ENCODE peak calls at places on chromosomes 11 and 22, in six cellular contexts. Y is Peyer's patch, N is aorta, E is brain microvascular endothelial cell, M is choroid plexus epithelial cell, S is NCI-H2081. V is an unnamed sample.

GRCh38 chr11:9617960-9618359 is 44.5 kb downstream of the WEE1 start:
- DNase-seq in Y (no peak), E (peak), N (no peak), S (no peak), M (no peak), V (no peak)

GRCh38 chr11:18987454-18988231 is 48.4 kb upstream of the MRGPRX1 start:
- DNase-seq in E (peak), N (no peak), Y (no peak), S (no peak), M (no peak), V (no peak)

GRCh38 chr22:45478108-45478771 is 24.4 kb upstream of the FBLN1 start:
- DNase-seq in E (peak), M (peak), Y (no peak), N (no peak), S (no peak), V (no peak)

GRCh38 chr11:117315285-117316196 is 515 bp downstream of the BACE1 start:
- DNase-seq in Y (no peak), N (no peak), E (no peak), S (no peak), M (no peak), V (no peak)

GRCh38 chr22:41274856-41275255 is 11.1 kb downstream of the RANGAP1 start:
- DNase-seq in S (no peak), E (no peak), Y (no peak), M (no peak), N (no peak), V (no peak)

GRCh38 chr11:1830500-1831223 is 4.1 kb upstream of the SYT8 start:
- DNase-seq in N (no peak), Y (no peak), M (no peak), E (no peak), S (no peak), V (no peak)

GRCh38 chr22:44684506-44685383 is 17.3 kb upstream of the PRR5 start:
- DNase-seq in S (peak), N (peak), Y (peak), E (peak), M (peak), V (peak)

GRCh38 chr22:40023226-40023925 is 28.6 kb downstream of the FAM83F start:
- DNase-seq in N (peak), M (no peak), E (no peak), S (no peak), Y (no peak), V (no peak)

GRCh38 chr11:3107608-3108182 is 50.5 kb upstream of the CARS1 start:
- DNase-seq in E (no peak), Y (no peak), N (peak), S (no peak), M (no peak), V (peak)

GRCh38 chr22:22783505-22783904 is 104.1 kb upstream of the IGLL5 start:
- DNase-seq in Y (no peak), E (no peak), N (no peak), M (no peak), S (no peak), V (no peak)

GRCh38 chr22:32538516-32538915 is 63.9 kb downstream of the FBXO7 start:
- DNase-seq in M (no peak), S (no peak), E (no peak), Y (no peak), N (no peak), V (no peak)

GRCh38 chr11:64078294-64078693 is 42.6 kb downstream of the FLRT1 start:
- DNase-seq in S (peak), Y (no peak), E (no peak), M (no peak), N (no peak), V (no peak)

GRCh38 chr11:60265373-60266214 is 14.9 kb upstream of the MS4A4A start:
- DNase-seq in Y (no peak), S (peak), M (peak), E (peak), N (no peak), V (no peak)

GRCh38 chr11:131370901-131371790 is 731 bp downstream of the NTM start:
- DNase-seq in M (no peak), N (no peak), E (no peak), S (no peak), Y (no peak), V (no peak)

GRCh38 chr11:8011981-8012444 is 24.9 kb downstream of the EIF3F start:
- DNase-seq in N (no peak), E (peak), M (peak), S (no peak), Y (no peak), V (no peak)

GRCh38 chr11:122642472-122642922 is 13.0 kb upstream of the UBASH3B start:
- DNase-seq in S (no peak), Y (no peak), N (peak), E (peak), M (peak), V (no peak)

GRCh38 chr11:30481385-30481784 is 104.8 kb downstream of the MPPED2 start:
- DNase-seq in S (no peak), N (no peak), Y (no peak), E (no peak), M (no peak), V (no peak)

GRCh38 chr22:24592846-24593809 is at the start of gene LRRC75B:
- DNase-seq in M (peak), Y (peak), S (peak), E (peak), N (peak), V (peak)

GRCh38 chr11:113242767-113243397 is 71.5 kb upstream of the TTC12 start:
- DNase-seq in S (no peak), E (peak), M (peak), Y (no peak), N (no peak), V (no peak)

GRCh38 chr11:41989173-41989572 is 529.7 kb upstream of the LRRC4C start:
- DNase-seq in M (no peak), E (peak), S (no peak), N (no peak), Y (no peak), V (no peak)

GRCh38 chr11:12110201-12110713 is at the start of gene MICAL2:
- DNase-seq in E (peak), N (peak), Y (peak), M (peak), S (peak), V (peak)

GRCh38 chr11:61923166-61924015 is 6.0 kb upstream of the RAB3IL1 start:
- DNase-seq in E (peak), M (peak), N (peak), S (no peak), Y (no peak), V (no peak)

GRCh38 chr11:34537636-34538035 is 24.0 kb upstream of the ELF5 start:
- DNase-seq in S (no peak), E (no peak), M (no peak), N (no peak), Y (no peak), V (no peak)

GRCh38 chr22:42969348-42969975 is 45.5 kb downstream of the PACSIN2 start:
- DNase-seq in N (peak), M (peak), S (no peak), Y (no peak), E (no peak), V (no peak)

GRCh38 chr11:126547161-126547560 is 191.7 kb downstream of the ST3GAL4 start:
- DNase-seq in M (peak), E (peak), S (no peak), N (no peak), Y (no peak), V (no peak)

GRCh38 chr22:37428649-37429586 is 1.6 kb upstream of the ELFN2 start:
- DNase-seq in N (no peak), M (peak), E (no peak), Y (peak), S (peak), V (peak)

GRCh38 chr22:45603631-45604030 is 68.0 kb upstream of the ATXN10 start:
- DNase-seq in E (no peak), M (no peak), S (no peak), Y (no peak), N (no peak), V (no peak)

GRCh38 chr11:75291741-75292140 is 51.2 kb downstream of the TPBGL start:
- DNase-seq in Y (no peak), N (no peak), E (no peak), M (no peak), S (no peak), V (no peak)

GRCh38 chr22:35131423-35132050 is 65.6 kb downstream of the ISX start:
- DNase-seq in M (no peak), Y (no peak), E (no peak), S (no peak), N (no peak), V (no peak)

GRCh38 chr11:12393691-12394090 is 16.3 kb downstream of the PARVA start:
- DNase-seq in M (no peak), E (no peak), Y (no peak), S (no peak), N (no peak), V (no peak)

GRCh38 chr22:37518509-37519267 is 527 bp downstream of the CARD10 start:
- DNase-seq in S (no peak), N (no peak), M (no peak), E (no peak), Y (no peak), V (no peak)

GRCh38 chr11:125670131-125670530 is 10.5 kb downstream of the ACRV1 start:
- DNase-seq in S (no peak), N (no peak), Y (no peak), M (no peak), E (no peak), V (no peak)

GRCh38 chr11:3894128-3894731 is 38.8 kb downstream of the STIM1 start:
- DNase-seq in M (peak), S (no peak), Y (peak), E (no peak), N (no peak), V (no peak)

GRCh38 chr11:9231848-9232177 is 33.3 kb downstream of the DENND5A start:
- DNase-seq in S (no peak), M (peak), E (peak), N (no peak), Y (no peak), V (no peak)

GRCh38 chr11:120413480-120413879 is 77.3 kb downstream of the ARHGEF12 start:
- DNase-seq in S (no peak), M (peak), E (peak), N (no peak), Y (no peak), V (no peak)

GRCh38 chr11:19605500-19606371 is 106.9 kb upstream of the NAV2 start:
- DNase-seq in M (peak), Y (no peak), N (no peak), E (no peak), S (peak), V (no peak)

GRCh38 chr11:1163911-1164735 is 6.4 kb downstream of the MUC5AC start:
- DNase-seq in M (no peak), S (no peak), E (no peak), N (peak), Y (no peak), V (no peak)

GRCh38 chr11:2741377-2742131 is 41.8 kb upstream of the KCNQ1OT1 start:
- DNase-seq in N (peak), M (peak), Y (no peak), S (no peak), E (peak), V (no peak)

GRCh38 chr11:66283461-66284105 is 5.4 kb downstream of the YIF1A start:
- DNase-seq in N (no peak), Y (no peak), S (no peak), M (no peak), E (no peak), V (no peak)